ENCODE peak calls at places on chromosomes 4 and X, in eight cellular contexts. K is HT-29; N is tibial artery; I is heart left ventricle; X is effector CD8-positive, alpha-beta T cell; Z is HFFc6; P is putamen; U is left ventricle myocardium inferior. G is an unnamed sample.

GRCh38 chrX:141903400-141904155 is at the start of gene MAGEC1:
- DNase-seq in P (no peak), I (no peak), X (no peak), Z (no peak), U (no peak), K (no peak), N (no peak), G (no peak)

GRCh38 chr4:90495936-90496335 is 368.7 kb downstream of the CCSER1 start:
- DNase-seq in X (no peak), I (no peak), N (no peak), Z (no peak), P (peak), K (peak), U (no peak), G (no peak)

GRCh38 chr4:76377481-76377901 is 43.5 kb downstream of the CCDC158 start:
- DNase-seq in N (no peak), P (no peak), X (no peak), K (no peak), Z (no peak), I (no peak), U (no peak), G (no peak)

GRCh38 chrX:71911023-71911730 is 532 bp downstream of the NHSL2 start:
- DNase-seq in X (no peak), P (no peak), N (no peak), U (peak), I (peak), Z (no peak), K (no peak), G (no peak)

GRCh38 chrX:75547137-75547536 is 24.3 kb upstream of the ZDHHC15 start:
- DNase-seq in N (no peak), U (no peak), Z (no peak), K (no peak), I (no peak), X (no peak), P (no peak), G (no peak)

GRCh38 chrX:12011075-12011474 is 127.2 kb upstream of the FRMPD4 start:
- DNase-seq in Z (peak), N (no peak), K (no peak), X (no peak), P (no peak), U (no peak), I (no peak), G (no peak)

GRCh38 chr4:42906906-42907774 is 14.6 kb downstream of the GRXCR1 start:
- DNase-seq in X (no peak), N (no peak), I (no peak), U (no peak), K (peak), Z (no peak), P (no peak), G (no peak)

GRCh38 chr4:15164571-15164970 is 162.3 kb downstream of the CPEB2 start:
- DNase-seq in X (no peak), Z (peak), I (no peak), P (no peak), N (no peak), K (no peak), U (no peak), G (no peak)

GRCh38 chr4:69738872-69739271 is 21.5 kb downstream of the SULT1B1 start:
- DNase-seq in P (no peak), Z (no peak), U (no peak), K (no peak), X (no peak), N (no peak), I (no peak), G (no peak)

GRCh38 chr4:92566284-92566683 is 262.5 kb downstream of the GRID2 start:
- DNase-seq in I (no peak), Z (no peak), U (no peak), X (no peak), N (no peak), K (no peak), P (no peak), G (no peak)

GRCh38 chr4:173362666-173363065 is 8.1 kb upstream of the SAP30 start:
- DNase-seq in I (no peak), P (no peak), X (no peak), U (no peak), K (no peak), Z (no peak), N (no peak), G (no peak)

GRCh38 chr4:133147922-133148689 is 988 bp upstream of the PCDH10 start:
- DNase-seq in Z (peak), I (no peak), U (no peak), X (no peak), N (no peak), P (peak), K (no peak), G (no peak)

GRCh38 chr4:74308215-74308614 is at the start of gene EPGN:
- DNase-seq in Z (no peak), I (no peak), K (no peak), X (no peak), N (no peak), P (no peak), U (no peak), G (no peak)